ENCODE peak calls at places on chromosome 21, in eight cellular contexts. One of them, this sample, is unnamed.

GRCh38 chr21:38918629-38919346 is 113.1 kb downstream of the ETS2 start:
- DNase-seq in fibroblast of the aortic adventitia: no peak
- DNase-seq in EL: no peak
- DNase-seq in HS-5: no peak
- DNase-seq in CD4-positive, alpha-beta memory T cell: no peak
- DNase-seq in psoas muscle: no peak
- DNase-seq in GM12865: no peak
- DNase-seq in stimulated activated naive B cell treated with anti-CD40 and anti-IgM and Interleukin-4, amounts not matched to agents 10 μg/mL and 1 μg/mL and 100 μg/mL, for 72 hours: no peak
- DNase-seq in this sample: no peak

GRCh38 chr21:44533121-44533890 is 6.7 kb downstream of the KRTAP10-1 start:
- DNase-seq in fibroblast of the aortic adventitia: no peak
- DNase-seq in EL: no peak
- DNase-seq in HS-5: no peak
- DNase-seq in CD4-positive, alpha-beta memory T cell: no peak
- DNase-seq in psoas muscle: no peak
- DNase-seq in GM12865: no peak
- DNase-seq in stimulated activated naive B cell treated with anti-CD40 and anti-IgM and Interleukin-4, amounts not matched to agents 10 μg/mL and 1 μg/mL and 100 μg/mL, for 72 hours: no peak
- DNase-seq in this sample: no peak

GRCh38 chr21:36030581-36031189 is 29.6 kb downstream of the SETD4 start:
- DNase-seq in fibroblast of the aortic adventitia: peak
- DNase-seq in EL: peak
- DNase-seq in HS-5: no peak
- DNase-seq in CD4-positive, alpha-beta memory T cell: no peak
- DNase-seq in psoas muscle: no peak
- DNase-seq in GM12865: no peak
- DNase-seq in stimulated activated naive B cell treated with anti-CD40 and anti-IgM and Interleukin-4, amounts not matched to agents 10 μg/mL and 1 μg/mL and 100 μg/mL, for 72 hours: no peak
- DNase-seq in this sample: no peak

GRCh38 chr21:34235514-34235913 is 128.3 kb upstream of the KCNE2 start:
- DNase-seq in fibroblast of the aortic adventitia: no peak
- DNase-seq in EL: no peak
- DNase-seq in HS-5: no peak
- DNase-seq in CD4-positive, alpha-beta memory T cell: no peak
- DNase-seq in psoas muscle: no peak
- DNase-seq in GM12865: no peak
- DNase-seq in stimulated activated naive B cell treated with anti-CD40 and anti-IgM and Interleukin-4, amounts not matched to agents 10 μg/mL and 1 μg/mL and 100 μg/mL, for 72 hours: no peak
- DNase-seq in this sample: no peak

GRCh38 chr21:33481314-33481943 is 1.7 kb upstream of the TMEM50B start:
- DNase-seq in fibroblast of the aortic adventitia: no peak
- DNase-seq in EL: peak
- DNase-seq in HS-5: no peak
- DNase-seq in CD4-positive, alpha-beta memory T cell: no peak
- DNase-seq in psoas muscle: no peak
- DNase-seq in GM12865: peak
- DNase-seq in stimulated activated naive B cell treated with anti-CD40 and anti-IgM and Interleukin-4, amounts not matched to agents 10 μg/mL and 1 μg/mL and 100 μg/mL, for 72 hours: no peak
- DNase-seq in this sample: no peak

GRCh38 chr21:42806489-42807140 is 72.7 kb downstream of the WDR4 start:
- DNase-seq in fibroblast of the aortic adventitia: no peak
- DNase-seq in EL: no peak
- DNase-seq in HS-5: no peak
- DNase-seq in CD4-positive, alpha-beta memory T cell: no peak
- DNase-seq in psoas muscle: no peak
- DNase-seq in GM12865: no peak
- DNase-seq in stimulated activated naive B cell treated with anti-CD40 and anti-IgM and Interleukin-4, amounts not matched to agents 10 μg/mL and 1 μg/mL and 100 μg/mL, for 72 hours: no peak
- DNase-seq in this sample: no peak

GRCh38 chr21:32389337-32390015 is 3.3 kb downstream of the URB1 start:
- DNase-seq in fibroblast of the aortic adventitia: peak
- DNase-seq in EL: peak
- DNase-seq in HS-5: no peak
- DNase-seq in CD4-positive, alpha-beta memory T cell: no peak
- DNase-seq in psoas muscle: no peak
- DNase-seq in GM12865: no peak
- DNase-seq in stimulated activated naive B cell treated with anti-CD40 and anti-IgM and Interleukin-4, amounts not matched to agents 10 μg/mL and 1 μg/mL and 100 μg/mL, for 72 hours: no peak
- DNase-seq in this sample: no peak

GRCh38 chr21:44710294-44710665 is 1.1 kb downstream of the TSPEAR start:
- DNase-seq in fibroblast of the aortic adventitia: no peak
- DNase-seq in EL: no peak
- DNase-seq in HS-5: no peak
- DNase-seq in CD4-positive, alpha-beta memory T cell: no peak
- DNase-seq in psoas muscle: no peak
- DNase-seq in GM12865: no peak
- DNase-seq in stimulated activated naive B cell treated with anti-CD40 and anti-IgM and Interleukin-4, amounts not matched to agents 10 μg/mL and 1 μg/mL and 100 μg/mL, for 72 hours: no peak
- DNase-seq in this sample: no peak

GRCh38 chr21:32698971-32699693 is 28.7 kb downstream of the SYNJ1 start:
- DNase-seq in fibroblast of the aortic adventitia: peak
- DNase-seq in EL: no peak
- DNase-seq in HS-5: no peak
- DNase-seq in CD4-positive, alpha-beta memory T cell: no peak
- DNase-seq in psoas muscle: no peak
- DNase-seq in GM12865: no peak
- DNase-seq in stimulated activated naive B cell treated with anti-CD40 and anti-IgM and Interleukin-4, amounts not matched to agents 10 μg/mL and 1 μg/mL and 100 μg/mL, for 72 hours: no peak
- DNase-seq in this sample: no peak

GRCh38 chr21:41269535-41269934 is 47.1 kb upstream of the FAM3B start:
- DNase-seq in fibroblast of the aortic adventitia: no peak
- DNase-seq in EL: no peak
- DNase-seq in HS-5: no peak
- DNase-seq in CD4-positive, alpha-beta memory T cell: no peak
- DNase-seq in psoas muscle: no peak
- DNase-seq in GM12865: no peak
- DNase-seq in stimulated activated naive B cell treated with anti-CD40 and anti-IgM and Interleukin-4, amounts not matched to agents 10 μg/mL and 1 μg/mL and 100 μg/mL, for 72 hours: no peak
- DNase-seq in this sample: no peak

GRCh38 chr21:42061195-42061865 is 9.8 kb upstream of the UMODL1 start:
- DNase-seq in fibroblast of the aortic adventitia: no peak
- DNase-seq in EL: no peak
- DNase-seq in HS-5: no peak
- DNase-seq in CD4-positive, alpha-beta memory T cell: peak
- DNase-seq in psoas muscle: no peak
- DNase-seq in GM12865: peak
- DNase-seq in stimulated activated naive B cell treated with anti-CD40 and anti-IgM and Interleukin-4, amounts not matched to agents 10 μg/mL and 1 μg/mL and 100 μg/mL, for 72 hours: peak
- DNase-seq in this sample: peak

GRCh38 chr21:44950351-44950750 is 10.5 kb downstream of the SLX9 start:
- DNase-seq in fibroblast of the aortic adventitia: no peak
- DNase-seq in EL: no peak
- DNase-seq in HS-5: no peak
- DNase-seq in CD4-positive, alpha-beta memory T cell: no peak
- DNase-seq in psoas muscle: peak
- DNase-seq in GM12865: no peak
- DNase-seq in stimulated activated naive B cell treated with anti-CD40 and anti-IgM and Interleukin-4, amounts not matched to agents 10 μg/mL and 1 μg/mL and 100 μg/mL, for 72 hours: no peak
- DNase-seq in this sample: no peak

GRCh38 chr21:42097860-42098259 is 26.7 kb downstream of the UMODL1 start:
- DNase-seq in fibroblast of the aortic adventitia: peak
- DNase-seq in EL: peak
- DNase-seq in HS-5: peak
- DNase-seq in CD4-positive, alpha-beta memory T cell: no peak
- DNase-seq in psoas muscle: no peak
- DNase-seq in GM12865: no peak
- DNase-seq in stimulated activated naive B cell treated with anti-CD40 and anti-IgM and Interleukin-4, amounts not matched to agents 10 μg/mL and 1 μg/mL and 100 μg/mL, for 72 hours: no peak
- DNase-seq in this sample: no peak

GRCh38 chr21:46114963-46115362 is 17.1 kb downstream of the COL6A2 start:
- DNase-seq in fibroblast of the aortic adventitia: no peak
- DNase-seq in EL: no peak
- DNase-seq in HS-5: no peak
- DNase-seq in CD4-positive, alpha-beta memory T cell: no peak
- DNase-seq in psoas muscle: peak
- DNase-seq in GM12865: no peak
- DNase-seq in stimulated activated naive B cell treated with anti-CD40 and anti-IgM and Interleukin-4, amounts not matched to agents 10 μg/mL and 1 μg/mL and 100 μg/mL, for 72 hours: no peak
- DNase-seq in this sample: no peak

GRCh38 chr21:17506936-17507335 is 5.9 kb upstream of the CXADR start:
- DNase-seq in fibroblast of the aortic adventitia: no peak
- DNase-seq in EL: no peak
- DNase-seq in HS-5: no peak
- DNase-seq in CD4-positive, alpha-beta memory T cell: no peak
- DNase-seq in psoas muscle: no peak
- DNase-seq in GM12865: no peak
- DNase-seq in stimulated activated naive B cell treated with anti-CD40 and anti-IgM and Interleukin-4, amounts not matched to agents 10 μg/mL and 1 μg/mL and 100 μg/mL, for 72 hours: no peak
- DNase-seq in this sample: no peak

GRCh38 chr21:40680311-40680710 is 166.6 kb downstream of the DSCAM start:
- DNase-seq in fibroblast of the aortic adventitia: no peak
- DNase-seq in EL: no peak
- DNase-seq in HS-5: no peak
- DNase-seq in CD4-positive, alpha-beta memory T cell: no peak
- DNase-seq in psoas muscle: no peak
- DNase-seq in GM12865: no peak
- DNase-seq in stimulated activated naive B cell treated with anti-CD40 and anti-IgM and Interleukin-4, amounts not matched to agents 10 μg/mL and 1 μg/mL and 100 μg/mL, for 72 hours: no peak
- DNase-seq in this sample: no peak

GRCh38 chr21:17196619-17197018 is 316.2 kb upstream of the CXADR start:
- DNase-seq in fibroblast of the aortic adventitia: no peak
- DNase-seq in EL: no peak
- DNase-seq in HS-5: no peak
- DNase-seq in CD4-positive, alpha-beta memory T cell: no peak
- DNase-seq in psoas muscle: no peak
- DNase-seq in GM12865: no peak
- DNase-seq in stimulated activated naive B cell treated with anti-CD40 and anti-IgM and Interleukin-4, amounts not matched to agents 10 μg/mL and 1 μg/mL and 100 μg/mL, for 72 hours: no peak
- DNase-seq in this sample: no peak

GRCh38 chr21:45296638-45297037 is 8.9 kb upstream of the POFUT2 start:
- DNase-seq in fibroblast of the aortic adventitia: no peak
- DNase-seq in EL: no peak
- DNase-seq in HS-5: no peak
- DNase-seq in CD4-positive, alpha-beta memory T cell: no peak
- DNase-seq in psoas muscle: no peak
- DNase-seq in GM12865: no peak
- DNase-seq in stimulated activated naive B cell treated with anti-CD40 and anti-IgM and Interleukin-4, amounts not matched to agents 10 μg/mL and 1 μg/mL and 100 μg/mL, for 72 hours: no peak
- DNase-seq in this sample: no peak

GRCh38 chr21:37087188-37087587 is 14.1 kb downstream of the TTC3 start:
- DNase-seq in fibroblast of the aortic adventitia: peak
- DNase-seq in EL: peak
- DNase-seq in HS-5: peak
- DNase-seq in CD4-positive, alpha-beta memory T cell: no peak
- DNase-seq in psoas muscle: no peak
- DNase-seq in GM12865: no peak
- DNase-seq in stimulated activated naive B cell treated with anti-CD40 and anti-IgM and Interleukin-4, amounts not matched to agents 10 μg/mL and 1 μg/mL and 100 μg/mL, for 72 hours: no peak
- DNase-seq in this sample: no peak

GRCh38 chr21:36783612-36784383 is 84.9 kb downstream of the SIM2 start:
- DNase-seq in fibroblast of the aortic adventitia: peak
- DNase-seq in EL: peak
- DNase-seq in HS-5: peak
- DNase-seq in CD4-positive, alpha-beta memory T cell: no peak
- DNase-seq in psoas muscle: no peak
- DNase-seq in GM12865: no peak
- DNase-seq in stimulated activated naive B cell treated with anti-CD40 and anti-IgM and Interleukin-4, amounts not matched to agents 10 μg/mL and 1 μg/mL and 100 μg/mL, for 72 hours: no peak
- DNase-seq in this sample: no peak

GRCh38 chr21:34792504-34793089 is 123.8 kb downstream of the CLIC6 start:
- DNase-seq in fibroblast of the aortic adventitia: no peak
- DNase-seq in EL: no peak
- DNase-seq in HS-5: no peak
- DNase-seq in CD4-positive, alpha-beta memory T cell: no peak
- DNase-seq in psoas muscle: no peak
- DNase-seq in GM12865: no peak
- DNase-seq in stimulated activated naive B cell treated with anti-CD40 and anti-IgM and Interleukin-4, amounts not matched to agents 10 μg/mL and 1 μg/mL and 100 μg/mL, for 72 hours: no peak
- DNase-seq in this sample: no peak

GRCh38 chr21:42518216-42518615 is 4.6 kb downstream of the SLC37A1 start:
- DNase-seq in fibroblast of the aortic adventitia: peak
- DNase-seq in EL: peak
- DNase-seq in HS-5: no peak
- DNase-seq in CD4-positive, alpha-beta memory T cell: no peak
- DNase-seq in psoas muscle: no peak
- DNase-seq in GM12865: no peak
- DNase-seq in stimulated activated naive B cell treated with anti-CD40 and anti-IgM and Interleukin-4, amounts not matched to agents 10 μg/mL and 1 μg/mL and 100 μg/mL, for 72 hours: no peak
- DNase-seq in this sample: no peak

GRCh38 chr21:45575993-45576837 is 34.0 kb upstream of the SLC19A1 start:
- DNase-seq in fibroblast of the aortic adventitia: no peak
- DNase-seq in EL: no peak
- DNase-seq in HS-5: no peak
- DNase-seq in CD4-positive, alpha-beta memory T cell: no peak
- DNase-seq in psoas muscle: no peak
- DNase-seq in GM12865: no peak
- DNase-seq in stimulated activated naive B cell treated with anti-CD40 and anti-IgM and Interleukin-4, amounts not matched to agents 10 μg/mL and 1 μg/mL and 100 μg/mL, for 72 hours: no peak
- DNase-seq in this sample: no peak

GRCh38 chr21:41715649-41716321 is 51.1 kb downstream of the RIPK4 start:
- DNase-seq in fibroblast of the aortic adventitia: no peak
- DNase-seq in EL: no peak
- DNase-seq in HS-5: no peak
- DNase-seq in CD4-positive, alpha-beta memory T cell: no peak
- DNase-seq in psoas muscle: no peak
- DNase-seq in GM12865: no peak
- DNase-seq in stimulated activated naive B cell treated with anti-CD40 and anti-IgM and Interleukin-4, amounts not matched to agents 10 μg/mL and 1 μg/mL and 100 μg/mL, for 72 hours: no peak
- DNase-seq in this sample: no peak

This sample was measured in NAMALWA.